ENCODE peak calls at places on chromosomes 5 and 9, in five cellular contexts. I, U, Y, J and Q are unnamed samples.
A peak's percentile ranks its signal among the peaks of the same experiment; 100 is the strongest.

GRCh38 chr9:37968228-37968672 is 64.3 kb upstream of the SLC25A51 start:
- DNase-seq in U (no peak), I (no peak), J (peak; percentile 69), Y (no peak), Q (peak; percentile 41)

GRCh38 chr9:112334319-112334828 is 955 bp upstream of the PTBP3 start:
- DNase-seq in J (peak; percentile 39), Y (peak; percentile 46), I (no peak), U (no peak), Q (peak; percentile 50)

GRCh38 chr9:34158362-34158869 is 20.4 kb upstream of the UBAP1 start:
- DNase-seq in I (no peak), Y (peak; percentile 76), U (peak; percentile 56), J (peak; percentile 71), Q (peak; percentile 46)

GRCh38 chr5:168005093-168005492 is 286.4 kb upstream of the WWC1 start:
- DNase-seq in J (no peak), Y (no peak), I (no peak), U (no peak), Q (no peak)

GRCh38 chr9:31253800-31254762 is 1130.4 kb upstream of the ACO1 start:
- DNase-seq in I (no peak), J (no peak), U (no peak), Y (no peak), Q (no peak)

GRCh38 chr5:14449052-14449661 is 132.4 kb upstream of the OTULINL start:
- DNase-seq in J (peak; percentile 91), I (no peak), U (peak; percentile 91), Y (no peak), Q (no peak)

GRCh38 chr9:91720313-91720712 is 229.7 kb downstream of the ROR2 start:
- DNase-seq in J (no peak), Y (no peak), I (no peak), U (no peak), Q (no peak)

GRCh38 chr5:157516016-157516415 is 56.0 kb downstream of the NIPAL4 start:
- DNase-seq in J (peak; percentile 78), I (no peak), Y (no peak), U (peak; percentile 87), Q (no peak)

GRCh38 chr9:94482110-94482509 is 72.8 kb upstream of the PCAT7 start:
- DNase-seq in J (no peak), I (no peak), U (no peak), Y (no peak), Q (no peak)

GRCh38 chr5:113204525-113205161 is 228.0 kb downstream of the DCP2 start:
- DNase-seq in I (no peak), U (no peak), J (peak; percentile 84), Y (no peak), Q (no peak)

GRCh38 chr9:108575286-108575685 is 280.5 kb downstream of the ACTL7B start:
- DNase-seq in U (no peak), Y (no peak), J (no peak), I (no peak), Q (no peak)

GRCh38 chr5:145350501-145350900 is 484.6 kb downstream of the PRELID2 start:
- DNase-seq in U (peak; percentile 86), J (peak; percentile 36), I (no peak), Y (no peak), Q (no peak)

GRCh38 chr9:4541281-4541680 is 51.0 kb downstream of the SLC1A1 start:
- DNase-seq in U (no peak), Y (no peak), I (no peak), J (no peak), Q (no peak)

GRCh38 chr5:181207214-181207959 is 2.4 kb upstream of the TRIM7 start:
- DNase-seq in I (peak; percentile 87), J (peak; percentile 92), U (no peak), Y (no peak), Q (peak; percentile 85)

GRCh38 chr5:179530069-179530998 is 20.0 kb upstream of the RUFY1 start:
- DNase-seq in I (peak; percentile 46), U (no peak), Y (no peak), J (peak; percentile 24), Q (peak; percentile 34)

GRCh38 chr5:72767289-72768010 is 49.0 kb upstream of the TNPO1 start:
- DNase-seq in Y (no peak), U (no peak), J (no peak), I (no peak), Q (peak; percentile 1)